ENCODE peak calls at places on chromosome 1, in nine cellular contexts. A is stimulated activated CD4-positive, alpha-beta T cell treated with anti-CD3 and anti-CD28 coated beads, Interleukin-15, amount 100 ng/mL, for 24 hours; N is stimulated activated CD8-positive, alpha-beta memory T cell treated with anti-CD3 and anti-CD28 coated beads, Interleukin-7, amount 100 ng/mL, for 1 hour; J is colonic mucosa; O is cardiac septum; W is G401; M is neuronal stem cell; E is HEK293T; L is activated naive CD4-positive, alpha-beta T cell. D is an unnamed sample.

GRCh38 chr1:54095543-54096286 is 42.3 kb downstream of the TCEANC2 start:
- DNase-seq in N (no peak), O (no peak), A (no peak), E (no peak), M (no peak), L (no peak), W (no peak), J (peak; percentile 26), D (no peak)

GRCh38 chr1:115363171-115363570 is 25.1 kb upstream of the NGF start:
- DNase-seq in E (no peak), O (no peak), M (no peak), L (no peak), N (no peak), A (no peak), W (no peak), J (no peak), D (no peak)

GRCh38 chr1:107047602-107048001 is 8.9 kb upstream of the PRMT6 start:
- DNase-seq in J (no peak), L (no peak), E (no peak), A (no peak), O (no peak), M (no peak), W (no peak), N (no peak), D (no peak)

GRCh38 chr1:59015708-59016107 is 231.9 kb upstream of the JUN start:
- DNase-seq in W (no peak), N (no peak), E (no peak), J (no peak), O (no peak), L (no peak), M (no peak), A (no peak), D (no peak)

GRCh38 chr1:227763246-227764018 is 28.2 kb downstream of the SNAP47 start:
- DNase-seq in J (no peak), E (no peak), A (no peak), W (no peak), M (no peak), L (no peak), O (no peak), N (no peak), D (no peak)

GRCh38 chr1:224489585-224490365 is 55.2 kb upstream of the WDR26 start:
- DNase-seq in O (no peak), M (no peak), A (no peak), N (no peak), E (no peak), L (no peak), W (no peak), J (no peak), D (no peak)

GRCh38 chr1:212691561-212692071 is 8.0 kb downstream of the BATF3 start:
- DNase-seq in L (no peak), N (no peak), W (no peak), M (no peak), E (no peak), A (peak; percentile 31), J (no peak), O (no peak), D (peak; percentile 68)

GRCh38 chr1:169127305-169127704 is 20.8 kb downstream of the ATP1B1 start:
- DNase-seq in W (no peak), A (no peak), M (no peak), J (no peak), E (no peak), N (no peak), L (no peak), O (no peak), D (no peak)

GRCh38 chr1:20964540-20965484 is 177.7 kb upstream of the HP1BP3 start:
- DNase-seq in E (no peak), M (no peak), J (peak; percentile 34), A (no peak), L (no peak), O (no peak), N (no peak), W (no peak), D (no peak)

GRCh38 chr1:28815533-28815932 is 3.6 kb downstream of the OPRD1 start:
- DNase-seq in N (no peak), L (no peak), W (no peak), M (no peak), E (no peak), O (no peak), J (no peak), A (no peak), D (no peak)

GRCh38 chr1:64209221-64209620 is 5.8 kb downstream of the UBE2U start:
- DNase-seq in O (no peak), N (no peak), J (no peak), A (no peak), E (no peak), W (no peak), M (no peak), L (no peak), D (no peak)

GRCh38 chr1:38093569-38094520 is 47.3 kb upstream of the POU3F1 start:
- DNase-seq in W (no peak), E (no peak), M (no peak), N (no peak), A (no peak), O (no peak), J (no peak), L (no peak), D (no peak)

GRCh38 chr1:172809751-172810150 is 150.8 kb downstream of the FASLG start:
- DNase-seq in J (no peak), E (no peak), W (no peak), A (no peak), L (no peak), M (no peak), N (no peak), O (no peak), D (no peak)

GRCh38 chr1:6996371-6996770 is 211.1 kb downstream of the CAMTA1 start:
- DNase-seq in L (no peak), M (no peak), E (no peak), W (no peak), J (no peak), O (no peak), A (peak; percentile 6), N (no peak), D (peak; percentile 26)

GRCh38 chr1:104329278-104329677 is 579.6 kb downstream of the AMY1C start:
- DNase-seq in J (no peak), N (no peak), O (no peak), W (no peak), M (no peak), E (no peak), L (no peak), A (no peak), D (no peak)

GRCh38 chr1:5938068-5938740 is 54.0 kb downstream of the NPHP4 start:
- DNase-seq in O (peak; percentile 73), M (no peak), N (no peak), L (no peak), E (no peak), W (no peak), A (no peak), J (no peak), D (no peak)

GRCh38 chr1:14876747-14877146 is 276.8 kb upstream of the TMEM51 start:
- DNase-seq in W (no peak), E (no peak), N (no peak), M (no peak), J (no peak), L (no peak), O (no peak), A (no peak), D (no peak)

GRCh38 chr1:160997323-160998038 is 23.5 kb downstream of the F11R start:
- DNase-seq in E (peak; percentile 70), A (peak; percentile 67), N (no peak), W (peak; percentile 42), O (peak; percentile 80), J (peak; percentile 79), L (no peak), M (no peak), D (peak; percentile 71)

GRCh38 chr1:174060090-174060489 is 37.9 kb upstream of the RC3H1 start:
- DNase-seq in L (no peak), W (no peak), N (no peak), A (no peak), E (no peak), M (no peak), O (no peak), J (no peak), D (no peak)

GRCh38 chr1:19317126-19317910 is 5.2 kb downstream of the SLC66A1 start:
- DNase-seq in W (peak; percentile 15), O (no peak), J (no peak), L (no peak), N (no peak), A (no peak), E (peak; percentile 7), M (no peak), D (no peak)

GRCh38 chr1:94528271-94528670 is 13.3 kb downstream of the F3 start:
- DNase-seq in O (no peak), A (no peak), W (peak; percentile 27), M (no peak), L (no peak), N (no peak), J (no peak), E (no peak), D (no peak)

GRCh38 chr1:216927111-216927510 is 203.9 kb upstream of the ESRRG start:
- DNase-seq in M (peak; percentile 42), O (no peak), N (no peak), E (no peak), L (no peak), J (no peak), W (no peak), A (no peak), D (no peak)

GRCh38 chr1:74964508-74964907 is 169.7 kb upstream of the LHX8 start:
- DNase-seq in W (peak; percentile 8), E (peak; percentile 66), M (no peak), A (no peak), N (no peak), J (no peak), L (no peak), O (no peak), D (peak; percentile 5)

GRCh38 chr1:161480381-161481035 is 24.7 kb upstream of the FCGR2A start:
- DNase-seq in W (no peak), N (no peak), J (no peak), L (no peak), A (no peak), M (no peak), E (no peak), O (no peak), D (no peak)

D was measured in activated CD4-positive, alpha-beta T cell treated with anti-CD3 and anti-CD28 coated beads for 36 hours.